ENCODE peak calls at places on chromosomes 7 and 10, in seven cellular contexts. A is sigmoid colon, B is fibroblast of lung, D is heart right ventricle, L is adipocyte, O is cardiac muscle cell, T is DND-41. P is an unnamed sample.

GRCh38 chr10:28171468-28172235 is 131.2 kb downstream of the MPP7 start:
- DNase-seq in A (peak; percentile 84), B (no peak), D (peak; percentile 11), L (no peak), O (no peak), T (no peak), P (no peak)

GRCh38 chr7:24751484-24751883 is 5.8 kb downstream of the GSDME start:
- DNase-seq in A (no peak), B (peak; percentile 66), D (no peak), L (no peak), O (no peak), T (no peak), P (no peak)

GRCh38 chr10:26468291-26468690 is 30.1 kb downstream of the APBB1IP start:
- DNase-seq in A (no peak), B (peak; percentile 78), D (no peak), L (no peak), O (no peak), T (no peak), P (no peak)

GRCh38 chr7:46854958-46855473 is 726.9 kb downstream of the TNS3 start:
- DNase-seq in A (no peak), B (peak; percentile 75), D (no peak), L (peak; percentile 52), O (no peak), T (no peak), P (no peak)

GRCh38 chr10:113978802-113979201 is 64.9 kb upstream of the ADRB1 start:
- DNase-seq in A (no peak), B (no peak), D (peak; percentile 41), L (no peak), O (no peak), T (no peak), P (no peak)

GRCh38 chr7:12685550-12685949 is 1.9 kb upstream of the ARL4A start:
- DNase-seq in A (no peak), B (peak; percentile 45), D (peak; percentile 36), L (peak; percentile 38), O (peak; percentile 29), T (no peak), P (peak; percentile 13)

GRCh38 chr7:25894002-25894901 is 257.7 kb upstream of the NFE2L3 start:
- DNase-seq in A (no peak), B (no peak), D (no peak), L (no peak), O (peak; percentile 34), T (peak; percentile 39), P (no peak)

GRCh38 chr7:118368958-118369357 is 144.5 kb downstream of the ANKRD7 start:
- DNase-seq in A (no peak), B (no peak), D (no peak), L (no peak), O (no peak), T (no peak), P (no peak)

GRCh38 chr7:97639036-97639435 is 92.8 kb upstream of the TAC1 start:
- DNase-seq in A (no peak), B (no peak), D (no peak), L (no peak), O (no peak), T (no peak), P (no peak)

GRCh38 chr10:34612446-34612845 is 202.7 kb downstream of the PARD3 start:
- DNase-seq in A (no peak), B (peak; percentile 58), D (no peak), L (no peak), O (no peak), T (no peak), P (no peak)

GRCh38 chr7:14207711-14208110 is 218.2 kb upstream of the ETV1 start:
- DNase-seq in A (no peak), B (no peak), D (no peak), L (no peak), O (no peak), T (no peak), P (no peak)

GRCh38 chr7:28500143-28500542 is 87.8 kb downstream of the CREB5 start:
- DNase-seq in A (no peak), B (no peak), D (no peak), L (no peak), O (no peak), T (no peak), P (no peak)

GRCh38 chr7:72235351-72235750 is 176.8 kb downstream of the CALN1 start:
- DNase-seq in A (no peak), B (no peak), D (no peak), L (no peak), O (no peak), T (no peak), P (no peak)

GRCh38 chr10:22246680-22247391 is 29.0 kb upstream of the EBLN1 start:
- DNase-seq in A (no peak), B (peak; percentile 93), D (no peak), L (peak; percentile 50), O (no peak), T (no peak), P (peak; percentile 44)

GRCh38 chr10:23439452-23439919 is 611 bp downstream of the OTUD1 start:
- DNase-seq in A (peak; percentile 66), B (peak; percentile 15), D (no peak), L (no peak), O (peak; percentile 59), T (no peak), P (no peak)

GRCh38 chr7:25091757-25092156 is 33.3 kb downstream of the CYCS start:
- DNase-seq in A (no peak), B (no peak), D (no peak), L (no peak), O (no peak), T (no peak), P (no peak)

GRCh38 chr7:33379891-33380525 is 250.6 kb downstream of the BBS9 start:
- DNase-seq in A (no peak), B (no peak), D (no peak), L (no peak), O (no peak), T (no peak), P (no peak)

GRCh38 chr10:106271237-106271636 is 893.3 kb downstream of the SORCS1 start:
- DNase-seq in A (no peak), B (no peak), D (no peak), L (no peak), O (no peak), T (no peak), P (no peak)

GRCh38 chr7:24981544-24981951 is 1.6 kb upstream of the OSBPL3 start:
- DNase-seq in A (peak; percentile 75), B (peak; percentile 79), D (peak; percentile 28), L (peak; percentile 78), O (peak; percentile 39), T (peak; percentile 45), P (peak; percentile 30)

GRCh38 chr7:104679085-104679484 is 334.9 kb upstream of the KMT2E start:
- DNase-seq in A (no peak), B (no peak), D (no peak), L (no peak), O (no peak), T (no peak), P (no peak)

GRCh38 chr10:107986571-107986970 is 822.1 kb upstream of the SORCS1 start:
- DNase-seq in A (no peak), B (no peak), D (no peak), L (peak; percentile 63), O (no peak), T (no peak), P (no peak)

GRCh38 chr10:127935115-127935561 is 28.2 kb downstream of the PTPRE start:
- DNase-seq in A (peak; percentile 64), B (peak; percentile 72), D (no peak), L (no peak), O (no peak), T (no peak), P (no peak)

GRCh38 chr7:508461-509170 is 11.0 kb downstream of the PDGFA start:
- DNase-seq in A (peak; percentile 52), B (no peak), D (no peak), L (no peak), O (no peak), T (no peak), P (no peak)

DNA sequence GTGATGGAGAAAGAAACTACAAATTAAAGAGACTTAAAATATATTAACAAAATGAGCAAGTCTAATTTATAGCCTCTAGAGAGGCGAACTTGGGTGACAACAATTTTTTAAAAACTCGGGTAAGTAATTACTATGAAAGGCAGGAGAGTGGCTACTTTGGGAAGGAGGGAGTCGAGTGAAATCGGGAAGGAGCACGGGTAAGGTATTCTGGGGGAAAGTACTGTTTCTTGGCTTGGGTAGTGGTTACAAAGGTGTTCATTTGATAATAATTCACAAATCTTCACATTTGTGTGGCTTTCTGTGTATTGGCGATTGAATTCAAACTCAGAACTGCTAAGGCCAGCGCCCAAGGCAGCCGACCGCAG is 32.9 kb upstream of the GRID1 start:
- DNase-seq in A (no peak), B (no peak), D (no peak), L (no peak), O (no peak), T (no peak), P (no peak)
- H3K4me3 ChIP-seq in A (no peak overlapping the region), B (no peak overlapping the region), D (peak overlapping the region; percentile 66), L (no peak overlapping the region), O (no peak overlapping the region), T (no peak overlapping the region), P (no peak overlapping the region)

GRCh38 chr7:57398548-57398947 is 51.4 kb upstream of the ZNF716 start:
- DNase-seq in A (no peak), B (no peak), D (no peak), L (no peak), O (no peak), T (no peak), P (no peak)
- H3K9me3 ChIP-seq in A (no peaks in the 10 kb centered on the region), B (no peaks in the 10 kb centered on the region), D (no peaks in the 10 kb centered on the region), L (peaks cover 6% of the 10 kb centered on the region), O (no peaks in the 10 kb centered on the region), T (no peaks in the 10 kb centered on the region), P (peaks cover 8% of the 10 kb centered on the region)

GRCh38 chr10:60236869-60237524 is 152.7 kb downstream of the ANK3 start:
- DNase-seq in A (peak; percentile 74), B (peak; percentile 22), D (peak; percentile 67), L (peak; percentile 57), O (no peak), T (no peak), P (no peak)
- H3K4me3 ChIP-seq in A (no peak overlapping the region), B (no peak overlapping the region), D (no peak overlapping the region), L (no peak overlapping the region), O (no peak overlapping the region), T (no peak overlapping the region), P (peak overlapping the region; percentile 36)

GRCh38 chr10:17655009-17655408 is 11.1 kb downstream of the STAM start:
- DNase-seq in A (no peak), B (no peak), D (no peak), L (no peak), O (no peak), T (no peak), P (no peak)
- H3K9me3 ChIP-seq in A (no peaks in the 10 kb centered on the region), B (no peaks in the 10 kb centered on the region), D (no peaks in the 10 kb centered on the region), L (no peaks in the 10 kb centered on the region), O (no peaks in the 10 kb centered on the region), T (peaks cover 6% of the 10 kb centered on the region), P (peaks cover 6% of the 10 kb centered on the region)

P was measured in effector memory CD4-positive, alpha-beta T cell.